ENCODE peak calls at places on chromosomes 3 and 15, in seven cellular contexts. M, F, K, E, P, Q and Y are unnamed samples.

GRCh38 chr15:98154863-98155262 is 194.4 kb downstream of the ARRDC4 start:
- DNase-seq in M (no peak), F (no peak), K (no peak), E (no peak), P (no peak), Q (no peak), Y (no peak)

GRCh38 chr3:8488436-8488835 is 13.2 kb upstream of the LMCD1 start:
- DNase-seq in M (no peak), F (no peak), K (no peak), E (peak; percentile 32), P (no peak), Q (no peak), Y (no peak)

GRCh38 chr3:14418670-14419250 is 16.4 kb downstream of the SLC6A6 start:
- DNase-seq in M (no peak), F (no peak), K (no peak), E (no peak), P (no peak), Q (no peak), Y (no peak)

GRCh38 chr3:173584834-173585831 is 187.6 kb downstream of the NLGN1 start:
- DNase-seq in M (no peak), F (peak; percentile 81), K (no peak), E (peak; percentile 70), P (no peak), Q (no peak), Y (no peak)

GRCh38 chr3:127172670-127173515 is 20.0 kb upstream of the PRR23E start:
- DNase-seq in M (no peak), F (peak; percentile 31), K (no peak), E (peak; percentile 97), P (no peak), Q (no peak), Y (no peak)

GRCh38 chr3:127848131-127849129 is 26.1 kb upstream of the MGLL start:
- DNase-seq in M (no peak), F (peak; percentile 53), K (no peak), E (no peak), P (no peak), Q (no peak), Y (no peak)

GRCh38 chr3:128483657-128484403 is 9.2 kb downstream of the GATA2 start:
- DNase-seq in M (no peak), F (no peak), K (no peak), E (no peak), P (no peak), Q (no peak), Y (no peak)

GRCh38 chr15:90814193-90814811 is 54.1 kb upstream of the FURIN start:
- DNase-seq in M (no peak), F (no peak), K (no peak), E (no peak), P (no peak), Q (no peak), Y (no peak)